ENCODE peak calls at places on chromosomes 2 and 18, in ten cellular contexts. I, N, V, O, G, Y, A, T, Q and Z are unnamed samples.
A peak's percentile ranks its signal among the peaks of the same experiment; 100 is the strongest.

GRCh38 chr2:74883011-74883410 is 49.1 kb downstream of the HK2 start:
- DNase-seq in N (no peak), T (no peak), O (no peak), V (no peak), I (no peak), A (no peak), G (no peak), Q (no peak), Y (no peak), Z (no peak)

GRCh38 chr2:70565039-70565731 is 11.6 kb upstream of the TGFA start:
- DNase-seq in G (no peak), Q (no peak), Y (no peak), N (no peak), A (no peak), T (no peak), I (no peak), V (no peak), O (no peak), Z (no peak)

GRCh38 chr2:37544617-37545031 is 126.8 kb downstream of the CDC42EP3 start:
- DNase-seq in O (no peak), A (no peak), Y (no peak), T (no peak), Q (no peak), N (no peak), I (no peak), G (no peak), V (no peak), Z (no peak)

GRCh38 chr18:9696701-9697100 is 11.4 kb upstream of the RAB31 start:
- DNase-seq in Q (no peak), O (no peak), I (no peak), Y (no peak), A (no peak), N (no peak), G (no peak), V (no peak), T (no peak), Z (no peak)

GRCh38 chr2:219475278-219475677 is 23.4 kb upstream of the GMPPA start:
- DNase-seq in A (no peak), V (no peak), T (no peak), I (no peak), N (no peak), O (no peak), Q (no peak), G (no peak), Y (no peak), Z (no peak)

GRCh38 chr2:62140785-62141740 is 54.9 kb upstream of the B3GNT2 start:
- DNase-seq in T (peak; percentile 47), Q (no peak), A (peak; percentile 50), G (no peak), V (no peak), I (no peak), Y (no peak), N (no peak), O (no peak), Z (no peak)

GRCh38 chr2:199459286-199460100 is 1.8 kb upstream of the SATB2 start:
- DNase-seq in Y (peak; percentile 90), G (peak; percentile 90), N (peak; percentile 89), V (peak; percentile 94), T (peak; percentile 94), I (peak; percentile 79), A (peak; percentile 49), O (peak; percentile 90), Q (peak; percentile 91), Z (peak; percentile 37)

GRCh38 chr2:143802242-143802641 is 673.0 kb downstream of the ARHGAP15 start:
- DNase-seq in Q (no peak), V (no peak), G (no peak), N (peak; percentile 24), A (peak; percentile 15), I (no peak), T (no peak), Y (no peak), O (peak; percentile 36), Z (no peak)

GRCh38 chr18:78742346-78742745 is 237.3 kb upstream of the SALL3 start:
- DNase-seq in A (no peak), V (peak; percentile 20), T (no peak), I (no peak), Y (no peak), Q (no peak), O (no peak), G (no peak), N (no peak), Z (no peak)

GRCh38 chr2:98514879-98515570 is 70.4 kb downstream of the INPP4A start:
- DNase-seq in Y (no peak), O (peak; percentile 32), A (no peak), I (no peak), Q (no peak), V (no peak), T (peak; percentile 62), N (no peak), G (no peak), Z (no peak)

GRCh38 chr2:113879457-113879856 is 10.4 kb upstream of the ACTR3 start:
- DNase-seq in V (no peak), O (no peak), Q (no peak), Y (no peak), N (no peak), T (no peak), G (no peak), I (no peak), A (no peak), Z (no peak)

GRCh38 chr2:235162544-235163197 is 210.9 kb downstream of the SH3BP4 start:
- DNase-seq in Y (no peak), T (no peak), Q (no peak), A (no peak), N (no peak), G (no peak), O (peak; percentile 18), V (no peak), I (no peak), Z (no peak)

GRCh38 chr2:100105678-100106054 is 36.7 kb downstream of the AFF3 start:
- DNase-seq in T (no peak), Q (peak; percentile 23), A (no peak), N (no peak), G (no peak), V (peak; percentile 44), Y (no peak), O (no peak), I (no peak), Z (no peak)

DNA sequence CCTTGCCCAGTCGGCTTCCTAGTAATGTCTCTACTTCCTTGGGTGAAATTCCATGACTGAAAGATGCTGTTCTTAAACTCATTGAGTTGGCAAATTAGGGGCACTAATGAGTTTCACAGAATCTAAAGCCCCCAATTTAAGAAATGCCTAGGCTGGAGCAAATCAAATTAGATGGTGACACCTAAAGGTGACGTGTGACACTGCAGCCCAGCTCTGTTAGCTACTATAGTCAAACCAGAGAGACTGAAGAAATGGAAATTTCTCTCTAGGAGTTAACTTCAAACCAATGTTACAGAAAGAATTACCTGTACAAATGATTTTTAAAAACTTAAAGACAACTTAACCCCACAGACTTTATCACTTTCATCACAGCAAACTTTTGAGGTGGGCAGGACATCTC is 37.2 kb downstream of the LCT start:
- DNase-seq in A (no peak), Q (no peak), N (no peak), V (no peak), Y (no peak), G (no peak), T (no peak), I (no peak), O (no peak), Z (no peak)
- TF ChIP-seq CTCF in A (no peak), Q (no peak), N (no peak), V (peak; percentile 42), Y (no peak), G (no peak), T (peak; percentile 14), I (no peak), O (no peak), Z (no peak)

GRCh38 chr2:201182650-201183372 is at the start of gene CASP10:
- DNase-seq in Y (peak; percentile 21), O (peak; percentile 33), A (peak; percentile 67), I (no peak), G (peak; percentile 31), V (peak; percentile 37), N (peak; percentile 54), T (peak; percentile 87), Q (no peak), Z (no peak)
- TF ChIP-seq CTCF in Y (peak; percentile 17), O (peak; percentile 65), A (peak; percentile 62), I (peak; percentile 41), G (no peak), V (peak; percentile 56), N (peak; percentile 51), T (peak; percentile 73), Q (no peak), Z (peak; percentile 57)

GRCh38 chr2:81647715-81648114 is 1343.2 kb upstream of the LRRTM1 start:
- DNase-seq in Q (no peak), G (no peak), A (no peak), O (no peak), Y (no peak), T (no peak), I (no peak), N (no peak), V (no peak), Z (no peak)

GRCh38 chr2:81648370-81648769 is 1343.8 kb upstream of the LRRTM1 start:
- DNase-seq in V (peak; percentile 52), N (no peak), T (no peak), G (no peak), Y (no peak), O (no peak), I (no peak), A (no peak), Q (peak; percentile 14), Z (no peak)

GRCh38 chr2:81645750-81646301 is 1341.3 kb upstream of the LRRTM1 start:
- DNase-seq in T (no peak), G (no peak), Y (no peak), I (no peak), N (no peak), A (no peak), Q (no peak), V (no peak), O (no peak), Z (no peak)

DNA sequence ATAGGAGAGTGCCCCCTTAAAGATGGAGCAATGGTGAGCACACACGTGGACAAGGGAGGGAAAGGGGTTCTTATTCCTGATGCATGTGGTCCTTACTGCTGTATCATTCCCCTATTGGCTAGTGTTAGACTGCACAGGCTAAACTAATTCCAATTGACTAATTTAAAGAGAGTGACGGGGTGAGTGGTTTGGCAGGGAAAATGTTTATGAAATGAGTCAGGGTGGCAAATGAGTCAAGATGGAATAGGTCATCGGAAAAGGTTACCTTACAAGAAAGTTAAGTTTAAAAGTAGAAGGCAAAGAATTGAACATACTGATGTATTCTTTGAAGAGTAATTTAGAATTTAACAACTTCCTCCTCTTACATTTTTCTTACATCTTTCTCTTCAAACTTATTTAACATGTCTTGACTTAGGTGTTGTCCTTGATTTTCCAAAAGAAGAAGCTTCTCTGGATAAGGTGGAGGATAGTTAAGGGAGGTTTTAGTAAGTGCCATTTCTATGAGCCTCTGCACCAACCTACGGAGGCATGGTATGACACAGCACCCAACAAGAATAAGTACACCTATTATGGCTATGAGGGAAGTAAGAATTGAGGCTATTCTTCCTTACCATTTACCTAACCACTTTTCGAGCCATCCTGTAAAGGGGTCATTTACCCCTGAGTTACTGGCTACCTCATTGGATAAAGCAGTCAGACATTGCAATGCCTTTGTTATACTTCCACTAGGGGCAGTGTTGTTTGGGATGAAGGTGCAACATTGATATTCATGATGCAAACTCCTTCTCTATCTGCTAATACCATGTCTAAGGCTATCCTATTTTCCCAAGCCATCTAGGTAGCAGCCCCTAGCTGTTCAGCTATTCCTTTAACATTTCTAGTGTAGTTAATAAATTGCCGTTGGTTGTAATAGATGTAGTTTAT is 1345.8 kb upstream of the LRRTM1 start:
- DNase-seq in Y (no peak), T (peak; percentile 8), O (no peak), N (no peak), Q (no peak), G (no peak), V (no peak), A (no peak), I (no peak), Z (no peak)
- TF ChIP-seq CTCF in Y (no peak), T (peak; percentile 48), O (peak; percentile 35), N (peak; percentile 17), Q (peak; percentile 17), G (peak; percentile 16), V (peak; percentile 62), A (no peak), I (no peak), Z (no peak)

GRCh38 chr2:50401772-50402653 is 629.9 kb downstream of the NRXN1 start:
- DNase-seq in G (peak; percentile 77), T (peak; percentile 70), A (peak; percentile 17), Q (peak; percentile 79), V (peak; percentile 61), O (peak; percentile 2), N (peak; percentile 63), I (no peak), Y (peak; percentile 50), Z (no peak)
- TF ChIP-seq CTCF in G (peak; percentile 81), T (peak; percentile 95), A (peak; percentile 70), Q (peak; percentile 71), V (peak; percentile 98), O (peak; percentile 71), N (peak; percentile 51), I (peak; percentile 26), Y (peak; percentile 64), Z (peak; percentile 16)